ENCODE peak calls at places on chromosomes 1 and 21, in ten cellular contexts. G, Q, J, L, A, U, Z, W, B and E are unnamed samples.

GRCh38 chr1:165073402-165074007 is 283.0 kb downstream of the LMX1A start:
- DNase-seq in G (peak; percentile 75), W (no peak), J (no peak), Z (no peak), Q (no peak), B (no peak), A (peak; percentile 52), U (peak; percentile 73), L (peak; percentile 72), E (no peak)

GRCh38 chr1:109256971-109257681 is 7.8 kb downstream of the CELSR2 start:
- DNase-seq in W (no peak), G (no peak), J (no peak), U (no peak), Z (no peak), A (no peak), Q (no peak), B (no peak), L (no peak), E (no peak)

GRCh38 chr1:209634005-209634737 is 18.1 kb downstream of the LAMB3 start:
- DNase-seq in Z (no peak), W (no peak), U (no peak), Q (no peak), A (no peak), L (no peak), J (no peak), G (no peak), B (no peak), E (no peak)

GRCh38 chr1:26571381-26571780 is 41.8 kb downstream of the RPS6KA1 start:
- DNase-seq in J (no peak), U (no peak), B (no peak), W (no peak), L (no peak), G (no peak), Q (no peak), Z (no peak), A (no peak), E (no peak)

GRCh38 chr1:173206816-173207595 is at the start of gene TNFSF4:
- DNase-seq in W (no peak), G (no peak), B (no peak), L (peak; percentile 78), Z (no peak), Q (peak; percentile 66), A (no peak), U (peak; percentile 90), J (no peak), E (no peak)

GRCh38 chr1:198253668-198254067 is 96.9 kb downstream of the NEK7 start:
- DNase-seq in Q (peak; percentile 65), J (peak; percentile 56), W (no peak), G (peak; percentile 23), Z (no peak), B (peak; percentile 53), L (peak; percentile 45), A (no peak), U (peak; percentile 69), E (no peak)

GRCh38 chr21:42844411-42845113 is 34.8 kb downstream of the WDR4 start:
- DNase-seq in U (no peak), L (no peak), G (no peak), Q (peak; percentile 87), B (peak; percentile 65), W (peak; percentile 44), Z (peak; percentile 9), J (peak; percentile 89), A (peak; percentile 18), E (no peak)

GRCh38 chr1:1208713-1209433 is 2.5 kb upstream of the TNFRSF18 start:
- DNase-seq in J (no peak), W (no peak), G (no peak), U (no peak), A (no peak), L (peak; percentile 40), Z (no peak), Q (no peak), B (no peak), E (no peak)

GRCh38 chr1:204685236-204686006 is at the start of gene LRRN2:
- DNase-seq in B (no peak), U (no peak), G (peak; percentile 66), A (peak; percentile 44), Z (peak; percentile 42), W (peak; percentile 44), J (no peak), Q (no peak), L (peak; percentile 10), E (peak; percentile 19)

GRCh38 chr1:80358141-80358540 is 1351.6 kb upstream of the ADGRL4 start:
- DNase-seq in W (no peak), Q (no peak), G (no peak), J (no peak), A (no peak), U (no peak), L (no peak), B (no peak), Z (no peak), E (no peak)

GRCh38 chr1:154772611-154773515 is 97.2 kb downstream of the KCNN3 start:
- DNase-seq in G (peak; percentile 65), Z (peak; percentile 76), W (no peak), A (peak; percentile 76), U (no peak), J (no peak), L (no peak), B (no peak), Q (no peak), E (no peak)

GRCh38 chr1:214558002-214558770 is 6.8 kb upstream of the PTPN14 start:
- DNase-seq in L (peak; percentile 79), A (no peak), U (peak; percentile 73), Q (no peak), Z (no peak), G (no peak), B (no peak), W (no peak), J (no peak), E (no peak)

GRCh38 chr1:219882755-219883154 is 45.6 kb downstream of the SLC30A10 start:
- DNase-seq in B (no peak), L (no peak), J (no peak), G (no peak), W (no peak), U (no peak), A (no peak), Z (no peak), Q (no peak), E (no peak)

GRCh38 chr1:213122514-213122929 is 71.5 kb downstream of the RPS6KC1 start:
- DNase-seq in J (no peak), G (peak; percentile 57), Q (no peak), A (no peak), W (no peak), L (peak; percentile 77), Z (no peak), B (no peak), U (peak; percentile 82), E (no peak)

GRCh38 chr1:217892750-217893149 is 261.6 kb downstream of the SPATA17 start:
- DNase-seq in B (no peak), J (no peak), G (no peak), Z (no peak), U (no peak), W (no peak), A (no peak), L (no peak), Q (no peak), E (no peak)

GRCh38 chr1:98914547-98914946 is 90.1 kb downstream of the PLPPR5 start:
- DNase-seq in Z (no peak), W (no peak), U (no peak), B (no peak), G (no peak), J (no peak), L (no peak), Q (no peak), A (no peak), E (no peak)

GRCh38 chr1:148362141-148362929 is 120.8 kb downstream of the PPIAL4G start:
- DNase-seq in W (no peak), Z (peak; percentile 76), Q (no peak), J (peak; percentile 37), A (peak; percentile 95), B (no peak), L (peak; percentile 58), U (no peak), G (peak; percentile 50), E (no peak)

DNA sequence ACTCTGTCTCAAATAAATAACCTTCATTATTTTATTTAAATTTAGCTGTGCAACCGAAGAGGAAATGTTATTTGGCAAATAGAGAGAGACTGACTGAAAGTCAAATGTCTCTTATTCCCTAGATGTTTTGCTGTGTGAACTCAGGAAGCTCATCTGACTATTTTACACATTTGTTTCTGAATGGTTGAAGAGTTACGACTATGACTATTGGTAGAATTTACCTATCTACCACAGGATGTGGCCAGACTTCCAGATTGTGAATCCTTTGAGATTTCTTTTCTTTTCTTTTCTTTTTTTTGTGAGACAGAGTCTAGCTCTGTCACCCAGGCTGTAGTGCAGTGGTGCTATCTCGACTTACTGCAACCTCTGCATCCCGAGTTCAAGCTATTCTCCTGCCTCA is 5.3 kb upstream of the SDE2 start:
- DNase-seq in A (no peak), W (no peak), Z (no peak), J (no peak), Q (no peak), B (no peak), U (no peak), L (no peak), G (no peak), E (no peak)
- TF ChIP-seq CTCF in A (no peak), W (no peak), Z (no peak), J (no peak), Q (no peak), B (no peak), U (no peak), L (no peak), G (no peak), E (no peak)

GRCh38 chr1:223549740-223550139 is 115.8 kb downstream of the CAPN8 start:
- DNase-seq in L (no peak), B (no peak), W (no peak), Q (no peak), U (no peak), G (no peak), J (no peak), Z (no peak), A (no peak), E (no peak)
- TF ChIP-seq CTCF in L (no peak), B (no peak), W (no peak), Q (no peak), U (no peak), G (no peak), J (no peak), Z (no peak), A (peak; percentile 29), E (no peak)

GRCh38 chr1:24385160-24385939 is 28.2 kb downstream of the STPG1 start:
- DNase-seq in Q (no peak), Z (peak; percentile 75), B (no peak), L (peak; percentile 58), G (peak; percentile 43), J (no peak), W (no peak), U (peak; percentile 70), A (peak; percentile 74), E (no peak)
- TF ChIP-seq CTCF in Q (no peak), Z (peak; percentile 44), B (no peak), L (peak; percentile 46), G (peak; percentile 62), J (no peak), W (no peak), U (peak; percentile 45), A (peak; percentile 95), E (peak; percentile 53)

DNA sequence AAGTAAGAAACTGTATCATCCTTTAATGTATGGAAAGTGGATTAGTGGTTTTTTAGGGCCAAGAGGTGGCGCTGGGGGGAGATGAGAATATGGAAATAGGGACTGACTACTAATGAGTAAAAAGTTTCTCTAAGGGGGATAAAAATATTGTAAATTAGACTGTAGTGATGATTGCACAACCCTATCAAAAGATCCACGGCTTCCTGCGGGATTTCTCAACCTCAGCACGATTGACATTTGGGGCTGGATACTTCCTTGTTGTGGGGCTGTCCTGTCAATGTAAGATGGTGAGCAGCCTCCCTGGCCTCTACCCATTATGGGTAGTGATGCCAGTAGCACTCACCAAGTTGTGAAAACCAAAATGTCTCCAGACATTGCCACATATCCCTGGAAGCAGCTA is 36.0 kb upstream of the PRDM2 start:
- DNase-seq in A (no peak), J (peak; percentile 21), W (no peak), Q (no peak), Z (no peak), G (no peak), L (peak; percentile 19), B (no peak), U (no peak), E (no peak)
- TF ChIP-seq CTCF in A (no peak), J (no peak), W (no peak), Q (no peak), Z (no peak), G (no peak), L (no peak), B (no peak), U (no peak), E (no peak)